ENCODE peak calls at places on chromosome 19, in ten cellular contexts. H is Peyer's patch, M is IMR-90, E is heart left ventricle, L is right lobe of liver, S is breast epithelium, O is body of pancreas, T is NB4, C is esophagus squamous epithelium, D is tibial nerve. R is an unnamed sample.

GRCh38 chr19:54232552-54232934 is 9.7 kb upstream of the LILRB3 start:
- DNase-seq in L (no peak), T (no peak), O (no peak), D (no peak), S (no peak), H (no peak), E (no peak), M (no peak), C (no peak), R (no peak)

GRCh38 chr19:29277107-29277506 is 64.2 kb upstream of the UQCRFS1 start:
- DNase-seq in D (no peak), E (no peak), T (peak; percentile 87), S (no peak), H (no peak), L (no peak), M (no peak), O (peak; percentile 23), C (no peak), R (no peak)

GRCh38 chr19:556611-557382 is 12.9 kb downstream of the GZMM start:
- DNase-seq in O (no peak), T (peak; percentile 31), S (no peak), H (no peak), M (no peak), L (peak; percentile 56), E (no peak), C (no peak), D (no peak), R (peak; percentile 55)

GRCh38 chr19:42242071-42242511 is 311 bp downstream of the GSK3A start:
- DNase-seq in E (peak; percentile 50), S (no peak), O (no peak), C (no peak), M (no peak), D (no peak), T (no peak), H (no peak), L (no peak), R (peak; percentile 75)

GRCh38 chr19:39264306-39265290 is 3.6 kb upstream of the IFNL2 start:
- DNase-seq in C (no peak), M (no peak), T (no peak), S (no peak), O (peak; percentile 9), L (peak; percentile 58), E (no peak), D (no peak), H (no peak), R (no peak)

GRCh38 chr19:10593820-10594637 is 6.9 kb upstream of the AP1M2 start:
- DNase-seq in M (no peak), C (no peak), D (peak; percentile 76), E (no peak), L (peak; percentile 64), S (no peak), H (no peak), O (peak; percentile 47), T (no peak), R (no peak)

GRCh38 chr19:3983936-3984583 is 1.2 kb downstream of the EEF2 start:
- DNase-seq in T (peak; percentile 56), D (no peak), E (peak; percentile 20), H (peak; percentile 85), L (peak; percentile 92), C (no peak), M (peak; percentile 47), S (no peak), O (no peak), R (no peak)

GRCh38 chr19:48123907-48124675 is 13.5 kb upstream of the PLA2G4C start:
- DNase-seq in L (no peak), M (peak; percentile 73), S (no peak), C (no peak), H (no peak), D (no peak), T (peak; percentile 63), O (no peak), E (no peak), R (no peak)

GRCh38 chr19:13797870-13798269 is 2.6 kb downstream of the ZSWIM4 start:
- DNase-seq in T (peak; percentile 47), O (no peak), L (no peak), S (no peak), D (no peak), H (no peak), C (no peak), E (no peak), M (peak; percentile 71), R (no peak)

GRCh38 chr19:21593934-21594844 is 88.8 kb downstream of the ZNF429 start:
- DNase-seq in C (no peak), D (peak; percentile 24), S (no peak), T (peak; percentile 72), O (peak; percentile 42), M (no peak), E (peak; percentile 41), L (no peak), H (no peak), R (peak; percentile 76)

GRCh38 chr19:6443986-6444385 is 10.4 kb upstream of the SLC25A41 start:
- DNase-seq in E (no peak), C (no peak), D (no peak), H (no peak), T (no peak), S (no peak), M (no peak), L (no peak), O (no peak), R (no peak)

DNA sequence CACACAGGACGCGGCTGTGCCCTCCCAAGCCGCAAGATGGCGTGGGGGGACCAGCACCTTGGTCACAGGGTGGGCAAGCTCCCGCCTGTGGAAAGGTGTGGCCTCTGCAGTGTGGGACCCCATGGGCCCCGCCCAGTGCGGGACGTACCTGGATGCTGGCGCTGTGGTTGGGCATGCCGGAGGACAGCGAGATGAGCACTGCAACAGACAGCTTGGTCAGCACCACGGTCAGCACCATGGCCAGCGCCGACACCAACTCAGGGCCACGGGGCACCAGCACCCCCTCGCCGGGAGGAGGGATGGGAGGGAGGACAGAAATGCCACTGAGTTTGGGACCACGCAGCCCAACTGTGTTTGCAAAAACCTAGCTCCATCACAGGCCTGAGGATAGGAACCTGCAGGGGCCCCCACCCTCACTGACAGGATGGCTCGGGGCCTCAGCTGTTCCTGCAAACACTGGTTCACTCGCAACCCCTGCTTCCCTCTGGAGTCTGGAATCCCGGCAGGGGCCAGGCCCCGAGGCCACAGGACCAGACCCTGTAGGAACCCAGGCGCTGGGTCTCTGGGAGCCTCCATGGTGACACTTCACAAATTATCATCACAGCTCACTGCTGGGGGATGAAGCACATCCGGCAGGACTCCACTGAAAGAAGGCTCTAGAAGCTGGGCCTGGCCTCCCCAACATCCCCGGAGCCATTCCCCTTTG is 27.1 kb downstream of the IZUMO4 start:
- DNase-seq in S (no peak), E (no peak), L (no peak), M (no peak), D (no peak), O (no peak), C (no peak), T (peak; percentile 27), H (no peak), R (no peak)
- TF ChIP-seq POLR2A in S (no peak), E (no peak), L (no peak), M (no peak), D (no peak), O (no peak), C (no peak), T (no peak), H (no peak), R (no peak)

DNA sequence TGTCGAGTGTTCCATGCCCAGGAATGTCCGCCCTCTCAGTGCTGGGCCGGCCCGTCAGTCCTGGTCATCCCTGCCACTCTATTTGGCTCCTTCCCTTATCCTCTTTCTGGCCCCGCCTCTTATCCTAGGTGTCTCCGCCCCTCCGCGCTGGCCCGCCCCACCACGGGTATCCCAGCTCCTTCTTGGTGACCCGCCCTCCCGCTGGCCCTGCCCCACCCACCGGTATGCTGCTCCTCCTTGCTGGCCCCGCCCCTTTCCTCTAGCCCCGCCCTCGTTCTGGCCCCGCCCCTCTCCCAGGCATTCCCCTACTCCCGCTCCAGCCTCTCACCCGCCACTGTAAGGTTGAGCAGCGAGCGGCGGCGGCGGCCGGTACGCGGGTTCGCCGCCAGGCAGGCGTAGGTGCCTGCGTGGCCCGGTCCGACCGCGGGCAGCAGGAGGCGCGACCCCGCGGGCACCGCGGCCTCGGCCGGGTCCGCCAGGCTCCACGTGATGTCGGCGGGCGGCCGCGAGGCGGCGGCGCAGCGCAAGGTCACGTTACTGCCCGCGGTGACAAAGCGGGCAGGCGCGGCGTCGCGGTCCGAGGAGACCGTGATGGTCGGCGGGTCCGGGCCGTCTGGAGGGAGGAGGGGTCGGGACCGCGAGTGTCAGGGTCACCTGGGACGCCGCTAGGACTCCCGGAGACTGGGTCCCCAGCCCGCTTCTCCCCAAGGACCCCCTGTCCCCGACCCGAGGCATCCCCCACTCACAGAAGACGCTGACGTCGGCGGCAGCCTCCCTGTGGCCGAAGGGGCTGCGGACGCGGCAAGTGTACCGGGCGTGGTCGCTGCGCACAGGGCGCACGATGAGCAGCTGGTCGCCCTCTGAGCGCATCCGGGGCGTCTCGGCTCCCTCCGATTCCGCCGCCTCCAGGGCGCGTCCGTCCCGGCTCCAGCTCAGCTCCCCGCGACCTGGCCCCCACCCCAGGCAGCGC is 2.0 kb downstream of the VSIG10L start:
- DNase-seq in C (peak; percentile 91), T (peak; percentile 94), M (peak; percentile 95), O (peak; percentile 98), S (peak; percentile 99), H (peak; percentile 100), E (peak; percentile 97), L (peak; percentile 100), D (peak; percentile 98), R (peak; percentile 98)
- TF ChIP-seq POLR2A in C (peak; percentile 64), T (no peak), M (peak; percentile 79), O (no peak), S (no peak), H (peak; percentile 61), E (peak; percentile 44), L (peak; percentile 88), D (peak; percentile 75), R (peak; percentile 39)

DNA sequence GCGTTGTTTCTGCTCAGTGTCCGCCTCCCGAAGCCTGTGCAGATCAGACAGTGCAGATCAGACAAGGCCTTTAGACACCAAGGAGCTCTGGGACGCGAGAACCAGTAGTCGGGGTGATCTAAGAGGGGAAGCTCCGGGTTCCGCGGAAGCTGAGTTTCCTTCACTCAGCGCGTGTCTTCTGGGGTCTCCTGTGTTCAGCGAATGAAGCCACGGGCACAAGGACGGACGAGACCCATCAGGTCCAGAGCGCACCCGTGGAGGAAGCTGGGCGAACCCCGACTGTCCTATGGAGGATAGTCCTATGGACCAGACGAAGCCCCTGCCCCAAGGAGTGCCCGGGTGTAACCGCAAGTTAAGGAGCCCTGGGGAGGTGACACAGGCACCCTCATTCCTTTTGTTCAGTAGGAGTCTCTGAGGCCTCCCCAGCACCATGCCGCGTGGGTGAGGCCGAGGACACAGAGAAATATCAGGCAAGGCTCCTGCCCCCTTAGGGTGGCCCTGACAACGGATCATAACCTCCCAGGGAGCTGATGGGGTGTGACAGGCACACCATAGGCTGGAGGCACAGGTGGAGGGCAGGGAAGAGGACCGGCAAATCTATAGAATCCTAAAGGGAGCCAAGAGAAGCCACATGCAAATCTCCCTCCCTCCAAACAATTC is 614 bp upstream of the TMEM238 start:
- DNase-seq in M (no peak), S (no peak), C (no peak), O (no peak), T (peak; percentile 52), L (peak; percentile 65), E (no peak), H (peak; percentile 69), D (peak; percentile 14), R (peak; percentile 65)
- TF ChIP-seq POLR2A in M (no peak), S (no peak), C (no peak), O (no peak), T (no peak), L (no peak), E (no peak), H (no peak), D (no peak), R (no peak)

DNA sequence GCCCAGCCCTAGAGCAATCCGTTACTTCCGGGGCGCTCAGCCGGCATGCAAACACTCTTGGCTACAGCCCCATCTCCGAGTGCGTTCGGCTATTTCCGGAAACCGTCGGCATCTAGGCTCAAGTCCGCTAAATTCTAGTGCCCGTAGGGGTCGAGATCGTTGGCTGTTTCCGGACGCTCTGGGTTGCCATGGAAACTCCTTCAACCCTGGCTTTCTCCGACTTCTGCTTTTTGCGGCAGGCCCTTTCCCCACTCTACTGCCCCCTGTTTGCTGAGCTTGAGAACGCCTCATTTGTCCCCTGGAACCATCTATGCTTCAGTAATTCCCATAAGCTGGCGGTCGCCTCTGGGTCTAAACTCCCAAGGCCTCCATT is 533 bp upstream of the PIK3R2 start:
- DNase-seq in O (peak; percentile 97), E (peak; percentile 96), H (peak; percentile 98), T (peak; percentile 99), C (peak; percentile 88), S (peak; percentile 95), L (peak; percentile 97), M (peak; percentile 96), D (peak; percentile 100), R (peak; percentile 98)
- TF ChIP-seq POLR2A in O (peak; percentile 29), E (no peak), H (no peak), T (no peak), C (no peak), S (no peak), L (no peak), M (no peak), D (no peak), R (no peak)